ENCODE peak calls at places on chromosome 22, in ten cellular contexts. X is thyroid gland; G is neural crest cell; Q is T-cell; N is tibial nerve; C is stimulated activated effector memory CD8-positive, alpha-beta T cell treated with anti-CD3 and anti-CD28 coated beads, Interleukin-12 subunit alpha, Interleukin-12 subunit beta, amount 100 ng/mL, for 72 hours; I is HuH-7.5; F is HAP-1; Z is KG1; M is endodermal cell. D is an unnamed sample.

GRCh38 chr22:48495751-48496080 is 1332.0 kb downstream of the BRD1 start:
- DNase-seq in M (no peak), Z (no peak), X (no peak), Q (no peak), N (no peak), F (no peak), C (no peak), G (no peak), I (no peak), D (no peak)

GRCh38 chr22:40531951-40532900 is 104.3 kb downstream of the MRTFA start:
- DNase-seq in C (no peak), X (no peak), Q (no peak), I (no peak), N (no peak), Z (no peak), M (no peak), G (no peak), F (no peak), D (no peak)

GRCh38 chr22:49934891-49935557 is 16.6 kb downstream of the CRELD2 start:
- DNase-seq in N (peak; percentile 78), G (no peak), F (peak; percentile 20), Q (peak; percentile 88), I (no peak), Z (no peak), C (peak; percentile 91), X (peak; percentile 85), M (peak; percentile 80), D (peak; percentile 96)

GRCh38 chr22:39514373-39514973 is 5.9 kb upstream of the ATF4 start:
- DNase-seq in F (no peak), I (no peak), Q (no peak), X (peak; percentile 55), C (no peak), M (peak; percentile 89), Z (peak; percentile 59), G (peak; percentile 75), N (peak; percentile 93), D (no peak)

GRCh38 chr22:38694049-38694448 is 6.7 kb downstream of the JOSD1 start:
- DNase-seq in X (no peak), G (no peak), N (no peak), Q (no peak), M (no peak), F (no peak), C (no peak), Z (no peak), I (peak; percentile 51), D (no peak)

GRCh38 chr22:24166811-24167210 is 14.5 kb upstream of the SUSD2 start:
- DNase-seq in M (no peak), X (no peak), C (no peak), Z (no peak), N (no peak), F (no peak), I (no peak), G (no peak), Q (no peak), D (no peak)

GRCh38 chr22:23844739-23845202 is 6.0 kb upstream of the DERL3 start:
- DNase-seq in G (no peak), Q (no peak), F (no peak), N (no peak), M (no peak), I (no peak), C (no peak), Z (no peak), X (no peak), D (no peak)

GRCh38 chr22:29156507-29156906 is 49.2 kb upstream of the EMID1 start:
- DNase-seq in N (no peak), G (no peak), C (no peak), X (no peak), Q (no peak), Z (no peak), M (peak; percentile 86), F (no peak), I (no peak), D (no peak)

GRCh38 chr22:30308518-30309230 is 18.1 kb downstream of the TBC1D10A start:
- DNase-seq in X (no peak), N (no peak), M (no peak), Z (no peak), C (no peak), G (no peak), F (no peak), I (no peak), Q (no peak), D (no peak)

GRCh38 chr22:39996732-39997131 is 2.0 kb downstream of the FAM83F start:
- DNase-seq in Z (no peak), X (no peak), N (no peak), M (no peak), F (no peak), Q (no peak), G (no peak), I (no peak), C (no peak), D (no peak)

GRCh38 chr22:32653823-32654222 is 147.7 kb upstream of the TIMP3 start:
- DNase-seq in N (no peak), M (no peak), G (no peak), F (no peak), X (no peak), Q (no peak), I (no peak), Z (no peak), C (no peak), D (no peak)

GRCh38 chr22:23684561-23685031 is 6.2 kb upstream of the RGL4 start:
- DNase-seq in G (no peak), I (no peak), Z (no peak), N (no peak), X (no peak), C (no peak), M (no peak), F (no peak), Q (no peak), D (no peak)

GRCh38 chr22:48824673-48825651 is 1002.7 kb downstream of the BRD1 start:
- DNase-seq in G (no peak), I (no peak), F (no peak), M (peak; percentile 36), Q (no peak), X (no peak), Z (no peak), C (no peak), N (no peak), D (peak; percentile 69)

GRCh38 chr22:34878996-34879395 is 187.0 kb upstream of the ISX start:
- DNase-seq in N (no peak), G (no peak), Q (no peak), C (no peak), Z (no peak), M (no peak), F (no peak), X (no peak), I (no peak), D (no peak)

GRCh38 chr22:40044870-40045834 is 50.4 kb downstream of the FAM83F start:
- DNase-seq in N (no peak), C (peak; percentile 87), Q (peak; percentile 76), M (peak; percentile 84), F (no peak), I (peak; percentile 47), X (peak; percentile 72), Z (peak; percentile 54), G (no peak), D (no peak)

GRCh38 chr22:46815896-46816721 is 53.7 kb downstream of the TBC1D22A start:
- DNase-seq in C (no peak), I (no peak), Z (no peak), Q (no peak), M (peak; percentile 67), N (no peak), X (peak; percentile 24), G (no peak), F (no peak), D (no peak)

GRCh38 chr22:39349506-39349966 is 255 bp upstream of the SYNGR1 start:
- DNase-seq in I (peak; percentile 92), C (no peak), Z (no peak), M (peak; percentile 79), F (peak; percentile 13), Q (peak; percentile 9), N (no peak), X (peak; percentile 19), G (peak; percentile 44), D (no peak)

GRCh38 chr22:47465222-47465621 is 702.8 kb downstream of the TBC1D22A start:
- DNase-seq in Z (no peak), X (no peak), G (no peak), F (no peak), N (no peak), C (peak; percentile 17), Q (no peak), I (no peak), M (no peak), D (no peak)

GRCh38 chr22:27798526-27799333 is 2.8 kb downstream of the MN1 start:
- DNase-seq in N (no peak), M (peak; percentile 83), C (no peak), G (peak; percentile 31), F (no peak), I (no peak), X (no peak), Q (no peak), Z (no peak), D (no peak)

GRCh38 chr22:38017272-38017920 is 33.0 kb upstream of the SOX10 start:
- DNase-seq in M (no peak), N (peak; percentile 71), I (no peak), Q (no peak), Z (no peak), F (no peak), X (peak; percentile 91), C (no peak), G (no peak), D (peak; percentile 97)

GRCh38 chr22:24095816-24096215 is 84.7 kb downstream of the CABIN1 start:
- DNase-seq in M (no peak), C (no peak), X (no peak), F (no peak), N (no peak), Q (no peak), G (no peak), I (no peak), Z (no peak), D (peak; percentile 68)

GRCh38 chr22:35850831-35851230 is 133.2 kb downstream of the APOL5 start:
- DNase-seq in M (no peak), X (no peak), Z (no peak), F (no peak), C (no peak), G (no peak), Q (no peak), I (no peak), N (no peak), D (no peak)

GRCh38 chr22:31969789-31970489 is 25.6 kb downstream of the YWHAH start:
- DNase-seq in F (peak; percentile 52), G (peak; percentile 30), N (peak; percentile 27), I (peak; percentile 73), X (peak; percentile 83), Q (peak; percentile 56), C (peak; percentile 67), Z (peak; percentile 51), M (peak; percentile 95), D (peak; percentile 47)

GRCh38 chr22:47918936-47919505 is 1156.6 kb downstream of the TBC1D22A start:
- DNase-seq in N (no peak), C (no peak), M (no peak), Z (no peak), Q (no peak), X (peak; percentile 21), F (no peak), I (no peak), G (no peak), D (no peak)

GRCh38 chr22:17121235-17122195 is at the start of gene TMEM121B:
- DNase-seq in F (peak; percentile 85), C (no peak), G (peak; percentile 75), N (peak; percentile 19), Q (no peak), I (peak; percentile 80), X (peak; percentile 26), M (peak; percentile 97), Z (no peak), D (peak; percentile 92)

GRCh38 chr22:46758867-46759290 is 3.6 kb upstream of the TBC1D22A start:
- DNase-seq in Z (peak; percentile 26), Q (no peak), I (peak; percentile 47), N (peak; percentile 42), G (peak; percentile 50), C (peak; percentile 67), X (peak; percentile 89), M (peak; percentile 89), F (peak; percentile 50), D (no peak)

GRCh38 chr22:22870577-22871398 is 16.8 kb upstream of the IGLL5 start:
- DNase-seq in F (no peak), C (peak; percentile 43), Q (no peak), N (no peak), I (no peak), M (peak; percentile 58), Z (no peak), X (no peak), G (no peak), D (no peak)

GRCh38 chr22:46193898-46194310 is 43.6 kb downstream of the PPARA start:
- DNase-seq in Q (no peak), I (no peak), N (no peak), X (no peak), G (no peak), M (no peak), Z (no peak), F (no peak), C (no peak), D (peak; percentile 26)